ENCODE peak calls at places on chromosomes 3 and 15, in eight cellular contexts. H, A, I, Z, Q, X, J and M are unnamed samples.

GRCh38 chr3:186841637-186842036 is 873 bp upstream of the ADIPOQ start:
- DNase-seq in X (no peak), I (peak; percentile 33), Z (no peak), A (no peak), Q (no peak), H (no peak), J (no peak), M (no peak)

GRCh38 chr3:38823722-38824121 is 7.7 kb upstream of the SCN10A start:
- DNase-seq in X (no peak), H (no peak), I (no peak), J (peak; percentile 21), A (no peak), Z (no peak), Q (no peak), M (no peak)

GRCh38 chr15:96625251-96625650 is 294.8 kb downstream of the NR2F2 start:
- DNase-seq in H (no peak), A (peak; percentile 12), Z (no peak), X (no peak), J (no peak), I (no peak), Q (no peak), M (no peak)

GRCh38 chr15:92451225-92451825 is 57.6 kb downstream of the ST8SIA2 start:
- DNase-seq in Q (no peak), I (peak; percentile 15), H (no peak), Z (no peak), X (no peak), A (peak; percentile 99), J (peak; percentile 26), M (no peak)

GRCh38 chr3:13579089-13579488 is 30.2 kb downstream of the FBLN2 start:
- DNase-seq in Z (no peak), H (no peak), Q (no peak), X (no peak), A (peak; percentile 78), I (peak; percentile 84), J (peak; percentile 92), M (no peak)

GRCh38 chr3:194137314-194138097 is 1.6 kb downstream of the HES1 start:
- DNase-seq in J (peak; percentile 68), H (peak; percentile 75), Q (peak; percentile 54), Z (peak; percentile 61), A (peak; percentile 63), I (peak; percentile 39), X (peak; percentile 60), M (peak; percentile 83)

GRCh38 chr3:49133226-49133951 is 539 bp upstream of the LAMB2 start:
- DNase-seq in H (no peak), Z (no peak), A (peak; percentile 93), I (peak; percentile 81), X (peak; percentile 81), Q (peak; percentile 83), J (peak; percentile 85), M (no peak)

GRCh38 chr3:161673845-161674244 is 177.2 kb downstream of the OTOL1 start:
- DNase-seq in X (no peak), J (no peak), Z (no peak), Q (no peak), I (no peak), A (no peak), H (no peak), M (no peak)

GRCh38 chr15:99185731-99186130 is 63.6 kb downstream of the TTC23 start:
- DNase-seq in X (no peak), J (no peak), A (no peak), Q (no peak), Z (no peak), I (no peak), H (no peak), M (no peak)

GRCh38 chr15:65368300-65368617 is 9.5 kb downstream of the IGDCC3 start:
- DNase-seq in J (no peak), X (peak; percentile 69), I (no peak), Z (no peak), H (no peak), A (no peak), Q (no peak), M (no peak)

GRCh38 chr3:49021213-49021812 is 608 bp upstream of the NDUFAF3 start:
- DNase-seq in X (peak; percentile 99), J (peak; percentile 95), A (peak; percentile 93), Q (peak; percentile 99), Z (peak; percentile 99), I (peak; percentile 90), H (peak; percentile 99), M (peak; percentile 96)

GRCh38 chr15:61743352-61743909 is 316.8 kb downstream of the VPS13C start:
- DNase-seq in Q (no peak), J (no peak), Z (no peak), A (no peak), I (no peak), H (no peak), X (no peak), M (no peak)

GRCh38 chr15:67943961-67944674 is 104.3 kb upstream of the RNU6-1 start:
- DNase-seq in H (no peak), Q (no peak), I (no peak), Z (no peak), A (no peak), X (no peak), J (no peak), M (no peak)

GRCh38 chr3:146953523-146954125 is 348.5 kb upstream of the PLSCR5 start:
- DNase-seq in A (peak; percentile 94), H (no peak), I (no peak), Q (no peak), J (peak; percentile 1), X (no peak), Z (no peak), M (no peak)

GRCh38 chr15:96692826-96693225 is 362.3 kb downstream of the NR2F2 start:
- DNase-seq in X (no peak), I (no peak), A (no peak), H (no peak), J (no peak), Q (no peak), Z (no peak), M (no peak)

GRCh38 chr3:53069422-53070068 is 23.7 kb upstream of the SFMBT1 start:
- DNase-seq in X (no peak), H (no peak), I (no peak), Z (no peak), A (no peak), Q (no peak), J (peak; percentile 12), M (no peak)

GRCh38 chr3:50609743-50610085 is 1.9 kb downstream of the CISH start:
- DNase-seq in I (no peak), H (no peak), Z (peak; percentile 57), X (no peak), Q (no peak), A (no peak), J (no peak), M (no peak)

GRCh38 chr3:184428561-184429175 is 48.8 kb downstream of the CHRD start:
- DNase-seq in Q (no peak), H (no peak), J (no peak), I (no peak), Z (no peak), X (no peak), A (peak; percentile 93), M (no peak)

DNA sequence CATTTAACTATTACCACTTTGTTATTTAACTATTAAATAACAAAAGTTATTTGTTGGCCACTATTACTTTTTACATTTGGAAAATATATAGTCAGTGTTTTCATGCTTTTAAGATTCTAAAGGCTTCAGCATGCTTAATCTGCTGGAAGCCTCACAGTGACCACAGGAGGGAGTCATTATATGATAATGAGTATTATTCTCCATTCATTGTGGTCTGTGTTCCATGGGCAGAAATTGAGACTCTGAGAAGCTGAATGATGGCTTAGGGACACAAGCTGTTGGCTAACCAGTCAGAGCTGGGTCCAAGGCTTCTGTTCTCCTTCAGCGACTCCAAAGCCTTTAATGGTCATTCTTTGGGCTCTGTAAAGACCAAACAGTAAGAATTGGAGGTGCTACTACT is 64.7 kb downstream of the BFSP2 start:
- DNase-seq in Q (no peak), A (peak; percentile 55), X (no peak), J (peak; percentile 56), I (peak; percentile 25), H (peak; percentile 77), Z (no peak), M (no peak)
- TF ChIP-seq CTCF in Q (no peak), A (peak; percentile 56), X (no peak), J (peak; percentile 54), I (peak; percentile 26), H (peak; percentile 82), Z (no peak), M (peak; percentile 44)

GRCh38 chr3:170418422-170419300 is at the start of gene CLDN11:
- DNase-seq in X (peak; percentile 72), Q (no peak), Z (no peak), I (no peak), A (peak; percentile 63), J (peak; percentile 75), H (no peak), M (peak; percentile 58)
- TF ChIP-seq CTCF in X (no peak), Q (no peak), Z (no peak), I (no peak), A (peak; percentile 37), J (peak; percentile 17), H (no peak), M (no peak)

GRCh38 chr3:122776675-122777074 is 17.0 kb downstream of the HSPBAP1 start:
- DNase-seq in Q (no peak), H (no peak), J (no peak), I (no peak), A (no peak), X (no peak), Z (no peak), M (no peak)

GRCh38 chr3:122772827-122773226 is 20.8 kb downstream of the HSPBAP1 start:
- DNase-seq in H (no peak), X (no peak), J (no peak), Z (no peak), I (no peak), A (no peak), Q (no peak), M (no peak)

GRCh38 chr3:122773856-122774535 is 19.6 kb downstream of the HSPBAP1 start:
- DNase-seq in H (peak; percentile 16), I (no peak), Z (no peak), A (no peak), X (no peak), Q (no peak), J (no peak), M (peak; percentile 46)

GRCh38 chr3:122777077-122777476 is 16.6 kb downstream of the HSPBAP1 start:
- DNase-seq in J (no peak), A (no peak), Z (no peak), Q (no peak), I (no peak), X (no peak), H (no peak), M (no peak)

GRCh38 chr3:122774564-122774963 is 19.1 kb downstream of the HSPBAP1 start:
- DNase-seq in Z (no peak), I (peak; percentile 65), J (peak; percentile 75), A (peak; percentile 68), Q (no peak), X (no peak), H (no peak), M (peak; percentile 16)
- TF ChIP-seq CTCF in Z (no peak), I (no peak), J (no peak), A (no peak), Q (no peak), X (no peak), H (peak; percentile 19), M (no peak)

DNA sequence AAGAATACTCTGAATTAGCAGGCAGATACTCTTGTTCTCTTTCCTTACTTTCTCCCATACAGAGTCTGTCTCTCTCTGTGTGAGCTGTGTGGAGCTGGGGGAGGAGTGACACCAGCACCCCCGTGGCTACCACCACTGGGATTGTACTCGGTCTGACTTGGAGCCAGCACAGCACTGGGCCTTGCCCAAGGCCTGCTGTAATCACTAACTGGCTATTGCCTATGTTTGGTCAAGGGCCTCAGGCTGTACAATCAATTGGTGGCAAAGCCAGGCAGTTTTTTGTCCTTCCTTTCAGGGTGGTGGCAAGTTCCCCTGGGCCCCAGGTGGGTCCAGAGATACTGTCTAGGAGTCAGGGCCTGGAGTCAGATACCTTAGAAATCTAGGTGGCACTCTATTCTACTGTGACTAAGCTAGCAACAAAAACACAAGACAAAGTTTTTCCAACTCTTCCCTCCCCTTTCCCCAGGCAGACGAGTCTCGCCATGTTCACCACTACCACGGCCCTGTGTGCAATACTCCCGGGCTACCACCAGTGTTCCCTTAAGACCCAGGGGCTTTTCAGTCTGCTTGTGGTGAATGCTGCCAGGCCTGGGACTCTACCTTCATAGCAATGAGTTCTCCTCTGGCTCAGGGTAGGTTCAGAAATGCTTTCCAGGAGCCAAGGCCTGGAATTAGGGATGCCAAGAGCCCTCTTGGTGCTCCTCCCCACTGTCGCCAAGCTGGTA is 151.8 kb downstream of the KCNAB1 start:
- DNase-seq in A (no peak), Q (no peak), I (no peak), X (no peak), H (no peak), J (no peak), Z (no peak), M (no peak)
- TF ChIP-seq CTCF in A (no peak), Q (no peak), I (no peak), X (no peak), H (no peak), J (no peak), Z (no peak), M (no peak)